ENCODE peak calls at places on chromosomes 5 and 9, in nine cellular contexts. One of them, this sample, is unnamed.

GRCh38 chr5:135053278-135053677 is 19.2 kb upstream of the PITX1 start:
- DNase-seq in A549: no peak
- DNase-seq in neural progenitor cell: no peak
- DNase-seq in CD4-positive, CD25-positive, alpha-beta regulatory T cell: no peak
- DNase-seq in PC-3: no peak
- DNase-seq in kidney: peak; percentile 28
- DNase-seq in body of pancreas: no peak
- DNase-seq in astrocyte: no peak
- DNase-seq in heart right ventricle: no peak
- DNase-seq in this sample: no peak

GRCh38 chr9:32698706-32699277 is 63.3 kb upstream of the TAF1L start:
- DNase-seq in A549: no peak
- DNase-seq in neural progenitor cell: no peak
- DNase-seq in CD4-positive, CD25-positive, alpha-beta regulatory T cell: no peak
- DNase-seq in PC-3: peak; percentile 81
- DNase-seq in kidney: no peak
- DNase-seq in body of pancreas: no peak
- DNase-seq in astrocyte: peak; percentile 32
- DNase-seq in heart right ventricle: no peak
- DNase-seq in this sample: no peak

GRCh38 chr9:109918359-109919163 is 138.6 kb downstream of the PALM2AKAP2 start:
- DNase-seq in A549: no peak
- DNase-seq in neural progenitor cell: no peak
- DNase-seq in CD4-positive, CD25-positive, alpha-beta regulatory T cell: peak; percentile 35
- DNase-seq in PC-3: no peak
- DNase-seq in kidney: no peak
- DNase-seq in body of pancreas: no peak
- DNase-seq in astrocyte: no peak
- DNase-seq in heart right ventricle: no peak
- DNase-seq in this sample: peak; percentile 33

GRCh38 chr9:24257726-24258125 is 288.0 kb downstream of the IZUMO3 start:
- DNase-seq in A549: no peak
- DNase-seq in neural progenitor cell: no peak
- DNase-seq in CD4-positive, CD25-positive, alpha-beta regulatory T cell: no peak
- DNase-seq in PC-3: peak; percentile 46
- DNase-seq in kidney: no peak
- DNase-seq in body of pancreas: no peak
- DNase-seq in astrocyte: peak; percentile 56
- DNase-seq in heart right ventricle: no peak
- DNase-seq in this sample: no peak

GRCh38 chr5:53339962-53340540 is 140.4 kb upstream of the FST start:
- DNase-seq in A549: no peak
- DNase-seq in neural progenitor cell: no peak
- DNase-seq in CD4-positive, CD25-positive, alpha-beta regulatory T cell: no peak
- DNase-seq in PC-3: no peak
- DNase-seq in kidney: no peak
- DNase-seq in body of pancreas: no peak
- DNase-seq in astrocyte: no peak
- DNase-seq in heart right ventricle: no peak
- DNase-seq in this sample: no peak

GRCh38 chr5:33244441-33245150 is 196.2 kb upstream of the TARS1 start:
- DNase-seq in A549: no peak
- DNase-seq in neural progenitor cell: no peak
- DNase-seq in CD4-positive, CD25-positive, alpha-beta regulatory T cell: no peak
- DNase-seq in PC-3: no peak
- DNase-seq in kidney: no peak
- DNase-seq in body of pancreas: no peak
- DNase-seq in astrocyte: no peak
- DNase-seq in heart right ventricle: no peak
- DNase-seq in this sample: no peak

GRCh38 chr5:120017523-120017922 is 388.2 kb downstream of the FAM170A start:
- DNase-seq in A549: no peak
- DNase-seq in neural progenitor cell: no peak
- DNase-seq in CD4-positive, CD25-positive, alpha-beta regulatory T cell: no peak
- DNase-seq in PC-3: no peak
- DNase-seq in kidney: no peak
- DNase-seq in body of pancreas: no peak
- DNase-seq in astrocyte: peak; percentile 72
- DNase-seq in heart right ventricle: no peak
- DNase-seq in this sample: no peak

GRCh38 chr9:5578018-5578697 is 50.7 kb upstream of the RIC1 start:
- DNase-seq in A549: no peak
- DNase-seq in neural progenitor cell: no peak
- DNase-seq in CD4-positive, CD25-positive, alpha-beta regulatory T cell: no peak
- DNase-seq in PC-3: no peak
- DNase-seq in kidney: no peak
- DNase-seq in body of pancreas: no peak
- DNase-seq in astrocyte: peak; percentile 58
- DNase-seq in heart right ventricle: no peak
- DNase-seq in this sample: no peak

GRCh38 chr5:6492934-6493333 is 44.3 kb downstream of the UBE2QL1 start:
- DNase-seq in A549: no peak
- DNase-seq in neural progenitor cell: no peak
- DNase-seq in CD4-positive, CD25-positive, alpha-beta regulatory T cell: no peak
- DNase-seq in PC-3: peak; percentile 89
- DNase-seq in kidney: no peak
- DNase-seq in body of pancreas: no peak
- DNase-seq in astrocyte: no peak
- DNase-seq in heart right ventricle: no peak
- DNase-seq in this sample: no peak

GRCh38 chr5:56838409-56839039 is 23.2 kb downstream of the MAP3K1 start:
- DNase-seq in A549: peak; percentile 25
- DNase-seq in neural progenitor cell: peak; percentile 65
- DNase-seq in CD4-positive, CD25-positive, alpha-beta regulatory T cell: peak; percentile 69
- DNase-seq in PC-3: peak; percentile 64
- DNase-seq in kidney: no peak
- DNase-seq in body of pancreas: peak; percentile 32
- DNase-seq in astrocyte: peak; percentile 52
- DNase-seq in heart right ventricle: no peak
- DNase-seq in this sample: peak; percentile 69

GRCh38 chr9:111029260-111029659 is 9.0 kb downstream of the LPAR1 start:
- DNase-seq in A549: no peak
- DNase-seq in neural progenitor cell: no peak
- DNase-seq in CD4-positive, CD25-positive, alpha-beta regulatory T cell: no peak
- DNase-seq in PC-3: no peak
- DNase-seq in kidney: no peak
- DNase-seq in body of pancreas: no peak
- DNase-seq in astrocyte: no peak
- DNase-seq in heart right ventricle: no peak
- DNase-seq in this sample: no peak

GRCh38 chr5:16437974-16438373 is 27.6 kb downstream of the ZNF622 start:
- DNase-seq in A549: peak; percentile 36
- DNase-seq in neural progenitor cell: no peak
- DNase-seq in CD4-positive, CD25-positive, alpha-beta regulatory T cell: no peak
- DNase-seq in PC-3: peak; percentile 74
- DNase-seq in kidney: no peak
- DNase-seq in body of pancreas: no peak
- DNase-seq in astrocyte: no peak
- DNase-seq in heart right ventricle: no peak
- DNase-seq in this sample: no peak

GRCh38 chr5:169354263-169354662 is 53.3 kb upstream of the SLIT3 start:
- DNase-seq in A549: peak; percentile 20
- DNase-seq in neural progenitor cell: no peak
- DNase-seq in CD4-positive, CD25-positive, alpha-beta regulatory T cell: no peak
- DNase-seq in PC-3: peak; percentile 94
- DNase-seq in kidney: no peak
- DNase-seq in body of pancreas: no peak
- DNase-seq in astrocyte: peak; percentile 50
- DNase-seq in heart right ventricle: no peak
- DNase-seq in this sample: no peak

GRCh38 chr5:10588779-10589447 is 25.0 kb downstream of the ANKRD33B start:
- DNase-seq in A549: no peak
- DNase-seq in neural progenitor cell: no peak
- DNase-seq in CD4-positive, CD25-positive, alpha-beta regulatory T cell: no peak
- DNase-seq in PC-3: no peak
- DNase-seq in kidney: no peak
- DNase-seq in body of pancreas: no peak
- DNase-seq in astrocyte: no peak
- DNase-seq in heart right ventricle: no peak
- DNase-seq in this sample: no peak

GRCh38 chr5:84569307-84569706 is 184.6 kb upstream of the EDIL3 start:
- DNase-seq in A549: no peak
- DNase-seq in neural progenitor cell: no peak
- DNase-seq in CD4-positive, CD25-positive, alpha-beta regulatory T cell: no peak
- DNase-seq in PC-3: no peak
- DNase-seq in kidney: no peak
- DNase-seq in body of pancreas: no peak
- DNase-seq in astrocyte: no peak
- DNase-seq in heart right ventricle: no peak
- DNase-seq in this sample: no peak

GRCh38 chr5:173328896-173329369 is 719 bp upstream of the STC2 start:
- DNase-seq in A549: peak; percentile 47
- DNase-seq in neural progenitor cell: peak; percentile 69
- DNase-seq in CD4-positive, CD25-positive, alpha-beta regulatory T cell: no peak
- DNase-seq in PC-3: peak; percentile 93
- DNase-seq in kidney: no peak
- DNase-seq in body of pancreas: peak; percentile 61
- DNase-seq in astrocyte: peak; percentile 56
- DNase-seq in heart right ventricle: no peak
- DNase-seq in this sample: no peak

GRCh38 chr5:151038292-151038745 is 17.9 kb downstream of the GPX3 start:
- DNase-seq in A549: no peak
- DNase-seq in neural progenitor cell: no peak
- DNase-seq in CD4-positive, CD25-positive, alpha-beta regulatory T cell: no peak
- DNase-seq in PC-3: no peak
- DNase-seq in kidney: no peak
- DNase-seq in body of pancreas: no peak
- DNase-seq in astrocyte: no peak
- DNase-seq in heart right ventricle: no peak
- DNase-seq in this sample: no peak
- H3K4me1 ChIP-seq in A549: peaks cover 39% of the 10 kb centered on the region
- H3K4me1 ChIP-seq in neural progenitor cell: no peaks in the 10 kb centered on the region
- H3K4me1 ChIP-seq in CD4-positive, CD25-positive, alpha-beta regulatory T cell: no peaks in the 10 kb centered on the region
- H3K4me1 ChIP-seq in PC-3: peaks cover 50% of the 10 kb centered on the region
- H3K4me1 ChIP-seq in kidney: peaks cover 50% of the 10 kb centered on the region
- H3K4me1 ChIP-seq in body of pancreas: peaks cover 3% of the 10 kb centered on the region
- H3K4me1 ChIP-seq in astrocyte: peaks cover 20% of the 10 kb centered on the region
- H3K4me1 ChIP-seq in heart right ventricle: peaks cover 43% of the 10 kb centered on the region
- H3K4me1 ChIP-seq in this sample: peaks cover 6% of the 10 kb centered on the region

DNA sequence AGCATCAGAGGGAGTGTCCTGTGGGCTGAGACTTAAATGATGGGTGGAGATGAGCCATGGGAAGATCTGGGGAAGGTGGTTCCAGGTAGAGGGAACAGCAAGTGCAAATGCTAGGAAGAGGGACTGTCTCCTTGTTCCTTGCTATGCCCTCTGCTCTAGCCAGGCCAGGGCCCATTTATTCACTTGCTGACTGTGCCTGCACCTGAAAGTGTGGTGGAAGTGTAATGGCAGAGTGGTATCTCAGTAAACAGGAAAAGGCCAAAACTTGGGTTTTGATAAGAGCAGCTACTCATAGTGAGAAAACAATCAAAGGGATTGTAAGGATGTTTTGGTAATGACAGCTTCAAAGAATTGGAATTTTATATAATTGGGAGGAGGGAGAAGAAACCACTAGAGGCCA is 32.4 kb downstream of the TLE4 start:
- DNase-seq in A549: no peak
- DNase-seq in neural progenitor cell: no peak
- DNase-seq in CD4-positive, CD25-positive, alpha-beta regulatory T cell: no peak
- DNase-seq in PC-3: no peak
- DNase-seq in kidney: no peak
- DNase-seq in body of pancreas: no peak
- DNase-seq in astrocyte: peak; percentile 29
- DNase-seq in heart right ventricle: no peak
- DNase-seq in this sample: no peak
- H3K9me3 ChIP-seq in A549: no peaks in the 10 kb centered on the region
- H3K9me3 ChIP-seq in neural progenitor cell: peaks cover 9% of the 10 kb centered on the region
- H3K9me3 ChIP-seq in CD4-positive, CD25-positive, alpha-beta regulatory T cell: no peaks in the 10 kb centered on the region
- H3K9me3 ChIP-seq in PC-3: no peaks in the 10 kb centered on the region
- H3K9me3 ChIP-seq in kidney: peaks cover 4% of the 10 kb centered on the region
- H3K9me3 ChIP-seq in body of pancreas: no peaks in the 10 kb centered on the region
- H3K9me3 ChIP-seq in astrocyte: peaks cover 3% of the 10 kb centered on the region
- H3K9me3 ChIP-seq in heart right ventricle: peaks cover 22% of the 10 kb centered on the region
- H3K9me3 ChIP-seq in this sample: no peaks in the 10 kb centered on the region

DNA sequence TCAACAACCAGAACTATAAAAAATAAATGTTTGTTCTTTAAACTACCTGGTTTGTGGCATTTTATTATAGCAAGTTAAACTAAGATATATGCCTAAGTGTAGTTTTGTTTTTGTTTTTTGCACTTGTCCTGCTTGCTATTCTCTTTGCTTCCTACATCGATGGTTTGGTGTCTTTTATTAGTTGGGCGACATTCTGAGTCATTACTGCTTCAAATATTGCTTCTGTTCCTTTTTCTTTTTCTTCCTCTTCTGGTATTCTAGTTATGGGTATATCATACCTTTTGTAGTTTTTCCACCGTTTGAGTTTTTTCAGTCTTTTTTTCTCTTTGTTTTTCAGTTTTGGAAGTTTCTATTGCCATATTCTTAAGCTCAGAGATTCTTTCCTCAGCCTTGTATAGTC is 86.9 kb downstream of the MACIR start:
- DNase-seq in A549: no peak
- DNase-seq in neural progenitor cell: no peak
- DNase-seq in CD4-positive, CD25-positive, alpha-beta regulatory T cell: no peak
- DNase-seq in PC-3: no peak
- DNase-seq in kidney: no peak
- DNase-seq in body of pancreas: no peak
- DNase-seq in astrocyte: no peak
- DNase-seq in heart right ventricle: no peak
- DNase-seq in this sample: no peak
- H3K4me3 ChIP-seq in A549: no peak overlapping the region
- H3K4me3 ChIP-seq in neural progenitor cell: no peak overlapping the region
- H3K4me3 ChIP-seq in CD4-positive, CD25-positive, alpha-beta regulatory T cell: no peak overlapping the region
- H3K4me3 ChIP-seq in PC-3: no peak overlapping the region
- H3K4me3 ChIP-seq in kidney: no peak overlapping the region
- H3K4me3 ChIP-seq in body of pancreas: no peak overlapping the region
- H3K4me3 ChIP-seq in astrocyte: no peak overlapping the region
- H3K4me3 ChIP-seq in heart right ventricle: no peak overlapping the region
- H3K4me3 ChIP-seq in this sample: no peak overlapping the region

GRCh38 chr5:64766105-64766504 is 2.4 kb downstream of the SREK1IP1 start:
- DNase-seq in A549: no peak
- DNase-seq in neural progenitor cell: no peak
- DNase-seq in CD4-positive, CD25-positive, alpha-beta regulatory T cell: peak; percentile 10
- DNase-seq in PC-3: peak; percentile 85
- DNase-seq in kidney: no peak
- DNase-seq in body of pancreas: no peak
- DNase-seq in astrocyte: no peak
- DNase-seq in heart right ventricle: no peak
- DNase-seq in this sample: no peak

GRCh38 chr5:64766934-64767333 is 1.6 kb downstream of the SREK1IP1 start:
- DNase-seq in A549: no peak
- DNase-seq in neural progenitor cell: no peak
- DNase-seq in CD4-positive, CD25-positive, alpha-beta regulatory T cell: no peak
- DNase-seq in PC-3: no peak
- DNase-seq in kidney: no peak
- DNase-seq in body of pancreas: no peak
- DNase-seq in astrocyte: no peak
- DNase-seq in heart right ventricle: no peak
- DNase-seq in this sample: no peak

GRCh38 chr5:64767959-64768357 is 533 bp downstream of the SREK1IP1 start:
- DNase-seq in A549: no peak
- DNase-seq in neural progenitor cell: peak; percentile 32
- DNase-seq in CD4-positive, CD25-positive, alpha-beta regulatory T cell: no peak
- DNase-seq in PC-3: no peak
- DNase-seq in kidney: no peak
- DNase-seq in body of pancreas: peak; percentile 17
- DNase-seq in astrocyte: no peak
- DNase-seq in heart right ventricle: no peak
- DNase-seq in this sample: no peak

GRCh38 chr5:64769856-64770255 is 1.1 kb downstream of the CWC27 start:
- DNase-seq in A549: no peak
- DNase-seq in neural progenitor cell: no peak
- DNase-seq in CD4-positive, CD25-positive, alpha-beta regulatory T cell: no peak
- DNase-seq in PC-3: no peak
- DNase-seq in kidney: no peak
- DNase-seq in body of pancreas: no peak
- DNase-seq in astrocyte: no peak
- DNase-seq in heart right ventricle: no peak
- DNase-seq in this sample: no peak

GRCh38 chr5:64768358-64769312 is at the start of the genes CWC27 and SREK1IP1:
- DNase-seq in A549: peak; percentile 66
- DNase-seq in neural progenitor cell: peak; percentile 93
- DNase-seq in CD4-positive, CD25-positive, alpha-beta regulatory T cell: peak; percentile 87
- DNase-seq in PC-3: peak; percentile 80
- DNase-seq in kidney: peak; percentile 89
- DNase-seq in body of pancreas: peak; percentile 84
- DNase-seq in astrocyte: peak; percentile 92
- DNase-seq in heart right ventricle: peak; percentile 82
- DNase-seq in this sample: peak; percentile 88
- H3K4me1 ChIP-seq in A549: peaks cover 27% of the 10 kb centered on the region
- H3K4me1 ChIP-seq in neural progenitor cell: peaks cover 31% of the 10 kb centered on the region
- H3K4me1 ChIP-seq in CD4-positive, CD25-positive, alpha-beta regulatory T cell: peaks cover 35% of the 10 kb centered on the region
- H3K4me1 ChIP-seq in PC-3: peaks cover 45% of the 10 kb centered on the region
- H3K4me1 ChIP-seq in kidney: peaks cover 22% of the 10 kb centered on the region
- H3K4me1 ChIP-seq in body of pancreas: peaks cover 33% of the 10 kb centered on the region
- H3K4me1 ChIP-seq in astrocyte: peaks cover 11% of the 10 kb centered on the region
- H3K4me1 ChIP-seq in heart right ventricle: peaks cover 66% of the 10 kb centered on the region
- H3K4me1 ChIP-seq in this sample: peaks cover 21% of the 10 kb centered on the region

This sample was measured in small intestine.